ENCODE peak calls at places on chromosomes 11 and 22, in eight cellular contexts. N, S, L, W, C, E, J and I are unnamed samples.

GRCh38 chr11:20022363-20023081 is 137.8 kb downstream of the DBX1 start:
- DNase-seq in N (no peak), S (no peak), L (no peak), W (peak), C (no peak), E (peak), J (no peak), I (peak)

GRCh38 chr11:128379587-128380279 is 207.6 kb downstream of the ETS1 start:
- DNase-seq in N (no peak), S (peak), L (no peak), W (no peak), C (no peak), E (no peak), J (no peak), I (no peak)

GRCh38 chr11:67558084-67558772 is 25.4 kb upstream of the GSTP1 start:
- DNase-seq in N (peak), S (no peak), L (no peak), W (peak), C (no peak), E (no peak), J (peak), I (no peak)

GRCh38 chr11:77195071-77195705 is 67.1 kb downstream of the MYO7A start:
- DNase-seq in N (no peak), S (no peak), L (no peak), W (no peak), C (no peak), E (no peak), J (no peak), I (no peak)

GRCh38 chr11:129295746-129296145 is 79.9 kb upstream of the BARX2 start:
- DNase-seq in N (no peak), S (no peak), L (no peak), W (no peak), C (no peak), E (no peak), J (no peak), I (no peak)

GRCh38 chr11:122995526-122995925 is 13.9 kb upstream of the BSX start:
- DNase-seq in N (no peak), S (no peak), L (no peak), W (no peak), C (no peak), E (no peak), J (no peak), I (no peak)

GRCh38 chr11:17561111-17561415 is 14.0 kb downstream of the OTOG start:
- DNase-seq in N (no peak), S (no peak), L (no peak), W (no peak), C (no peak), E (no peak), J (no peak), I (no peak)

GRCh38 chr22:49576241-49577141 is 251.2 kb downstream of the BRD1 start:
- DNase-seq in N (no peak), S (no peak), L (no peak), W (no peak), C (no peak), E (no peak), J (peak), I (no peak)

GRCh38 chr11:7246179-7246578 is 5.5 kb upstream of the SYT9 start:
- DNase-seq in N (no peak), S (no peak), L (no peak), W (no peak), C (no peak), E (no peak), J (no peak), I (no peak)

GRCh38 chr22:22928666-22929380 is 41.2 kb downstream of the IGLL5 start:
- DNase-seq in N (no peak), S (no peak), L (no peak), W (no peak), C (peak), E (no peak), J (peak), I (no peak)

GRCh38 chr22:45120931-45121330 is 42.8 kb upstream of the NUP50 start:
- DNase-seq in N (no peak), S (no peak), L (no peak), W (no peak), C (no peak), E (no peak), J (no peak), I (no peak)

GRCh38 chr22:38468761-38469305 is 937 bp downstream of the KDELR3 start:
- DNase-seq in N (no peak), S (no peak), L (no peak), W (no peak), C (no peak), E (no peak), J (no peak), I (no peak)